ENCODE peak calls at places on chromosomes 6 and 20, in six cellular contexts. M is spleen, B is esophagus squamous epithelium, O is iPS DF 6.9, N is adrenal gland, C is PC-9. F is an unnamed sample.

GRCh38 chr6:146914563-146915483 is 289.4 kb upstream of the STXBP5 start:
- DNase-seq in C (peak), M (no peak), B (no peak), O (no peak), N (peak), F (no peak)

GRCh38 chr6:104896914-104897313 is 37.2 kb upstream of the HACE1 start:
- DNase-seq in M (no peak), B (no peak), C (no peak), N (no peak), O (no peak), F (no peak)

GRCh38 chr20:14688045-14688444 is 350.6 kb upstream of the FLRT3 start:
- DNase-seq in O (no peak), B (no peak), M (no peak), C (no peak), N (no peak), F (no peak)

GRCh38 chr6:167795874-167796667 is 30.6 kb upstream of the AFDN start:
- DNase-seq in B (no peak), M (peak), O (no peak), N (no peak), C (no peak), F (peak)

GRCh38 chr6:28816909-28817807 is 106.6 kb downstream of the TRIM27 start:
- DNase-seq in B (no peak), C (peak), N (no peak), M (no peak), O (no peak), F (no peak)

GRCh38 chr6:169975286-169975685 is 223.9 kb downstream of the ERMARD start:
- DNase-seq in C (no peak), M (peak), N (no peak), O (no peak), B (no peak), F (no peak)

GRCh38 chr20:57652865-57653545 is 32.8 kb upstream of the ZBP1 start:
- DNase-seq in C (no peak), M (peak), B (no peak), N (no peak), O (no peak), F (no peak)

GRCh38 chr6:154508573-154509375 is 1.7 kb downstream of the CNKSR3 start:
- DNase-seq in M (no peak), B (no peak), C (peak), N (no peak), O (no peak), F (no peak)

GRCh38 chr6:132867055-132867454 is 52.7 kb downstream of the RPS12 start:
- DNase-seq in C (no peak), B (no peak), N (no peak), O (no peak), M (no peak), F (no peak)

GRCh38 chr6:40997256-40997957 is 41.6 kb downstream of the UNC5CL start:
- DNase-seq in B (no peak), C (peak), N (peak), O (peak), M (no peak), F (peak)

GRCh38 chr20:38445402-38445801 is 10.3 kb upstream of the SNHG17 start:
- DNase-seq in B (no peak), C (no peak), M (no peak), N (no peak), O (no peak), F (no peak)

GRCh38 chr20:1302578-1303541 is 26.1 kb downstream of the SDCBP2 start:
- DNase-seq in O (no peak), M (peak), C (no peak), N (no peak), B (no peak), F (no peak)

GRCh38 chr20:44629542-44629941 is 22.0 kb downstream of the ADA start:
- DNase-seq in B (no peak), O (no peak), M (no peak), C (no peak), N (no peak), F (no peak)

GRCh38 chr6:121770943-121771342 is 335.5 kb downstream of the GJA1 start:
- DNase-seq in O (no peak), B (no peak), N (no peak), M (no peak), C (peak), F (no peak)

GRCh38 chr20:5973971-5974370 is 23.5 kb downstream of the MCM8 start:
- DNase-seq in N (no peak), M (no peak), O (no peak), B (no peak), C (no peak), F (no peak)

GRCh38 chr20:7123457-7123856 is 356.0 kb downstream of the BMP2 start:
- DNase-seq in C (no peak), O (no peak), N (no peak), B (no peak), M (no peak), F (no peak)

GRCh38 chr6:93894521-93894920 is 475.2 kb upstream of the EPHA7 start:
- DNase-seq in O (no peak), B (no peak), M (no peak), N (no peak), C (no peak), F (no peak)

GRCh38 chr6:14452567-14453527 is 335.3 kb downstream of the CD83 start:
- DNase-seq in O (no peak), N (no peak), M (peak), C (no peak), B (no peak), F (no peak)

GRCh38 chr20:48578397-48579098 is 249.3 kb downstream of the PREX1 start:
- DNase-seq in N (no peak), B (no peak), M (no peak), O (no peak), C (peak), F (no peak)

GRCh38 chr20:11051146-11051545 is 377.3 kb upstream of the JAG1 start:
- DNase-seq in M (no peak), N (no peak), B (no peak), O (no peak), C (no peak), F (no peak)

GRCh38 chr6:33162471-33162870 is 29.8 kb downstream of the COL11A2 start:
- DNase-seq in B (no peak), M (no peak), N (no peak), O (no peak), C (no peak), F (no peak)

GRCh38 chr6:33163540-33163939 is 28.7 kb downstream of the COL11A2 start:
- DNase-seq in N (no peak), O (no peak), C (no peak), B (no peak), M (no peak), F (no peak)

GRCh38 chr6:33161354-33162320 is 30.6 kb downstream of the COL11A2 start:
- DNase-seq in O (peak), N (peak), M (peak), B (no peak), C (no peak), F (peak)

GRCh38 chr6:33160096-33160495 is 32.2 kb downstream of the COL11A2 start:
- DNase-seq in C (no peak), N (no peak), O (no peak), M (no peak), B (no peak), F (no peak)

DNA sequence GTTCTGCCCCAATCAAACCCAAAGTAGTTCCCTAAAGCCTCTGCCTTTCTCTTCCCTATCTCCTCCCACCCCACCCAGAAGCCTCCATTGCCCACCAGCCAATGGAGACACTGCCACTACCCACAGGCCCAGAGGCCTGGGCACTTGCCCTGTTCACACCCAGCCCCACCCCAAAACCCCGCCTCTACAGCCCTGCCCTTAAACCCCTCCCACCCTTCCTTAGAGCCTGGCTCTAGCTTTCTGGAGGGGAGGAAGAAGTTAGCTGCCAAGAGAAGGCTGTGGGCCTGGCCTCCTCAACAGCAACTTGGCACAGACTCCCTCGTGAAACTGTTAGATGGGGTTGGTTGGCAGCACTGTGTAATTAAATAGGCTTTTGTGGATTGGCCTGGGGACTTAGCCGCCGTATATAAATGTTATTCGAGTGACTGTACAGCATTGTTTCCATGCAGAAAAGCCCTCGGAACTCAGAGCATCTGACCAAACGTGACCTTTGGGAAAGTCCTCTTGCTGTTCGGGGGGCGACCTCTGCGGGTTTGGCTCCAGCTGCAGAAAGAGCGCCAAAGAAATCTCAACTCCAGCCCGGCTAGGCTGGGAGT is 31.4 kb downstream of the COL11A2 start:
- DNase-seq in B (no peak), N (peak), O (no peak), C (peak), M (no peak), F (peak)
- H3K27ac ChIP-seq in B (peak), N (no peak), O (no peak), C (no peak), M (no peak), F (peak)

GRCh38 chr6:25023781-25024180 is 88.0 kb upstream of the RIPOR2 start:
- DNase-seq in O (no peak), N (no peak), M (no peak), C (no peak), B (no peak), F (no peak)

GRCh38 chr6:25025248-25025918 is 89.6 kb upstream of the RIPOR2 start:
- DNase-seq in M (no peak), O (no peak), B (no peak), N (no peak), C (no peak), F (no peak)

GRCh38 chr6:25025919-25026301 is 90.2 kb upstream of the RIPOR2 start:
- DNase-seq in B (no peak), M (no peak), C (no peak), O (no peak), N (no peak), F (no peak)

GRCh38 chr6:25026723-25027122 is 91.0 kb upstream of the RIPOR2 start:
- DNase-seq in M (no peak), O (no peak), B (no peak), C (no peak), N (no peak), F (peak)

DNA sequence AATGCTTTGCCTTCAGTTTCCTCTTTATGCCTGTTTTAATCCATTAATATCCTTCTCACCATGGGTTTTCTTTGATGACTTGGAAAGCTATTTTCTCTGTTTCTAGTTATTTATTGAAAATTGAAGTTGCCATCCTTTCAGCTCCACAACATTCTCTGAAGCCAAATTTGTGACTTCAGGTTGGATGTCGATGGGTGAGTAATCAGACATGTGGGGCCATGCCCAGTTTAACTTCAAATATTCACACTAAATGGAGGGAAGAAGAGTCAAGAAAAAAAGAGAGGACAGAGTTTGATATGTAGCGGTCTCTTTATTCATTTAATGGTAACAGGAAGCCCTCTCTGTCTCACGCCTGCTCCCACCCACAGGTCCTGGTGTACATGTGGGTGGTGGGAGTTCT is 89.1 kb upstream of the RIPOR2 start:
- DNase-seq in O (no peak), C (no peak), B (no peak), M (no peak), N (no peak), F (no peak)
- H3K27ac ChIP-seq in O (no peak), C (no peak), B (no peak), M (no peak), N (no peak), F (no peak)

DNA sequence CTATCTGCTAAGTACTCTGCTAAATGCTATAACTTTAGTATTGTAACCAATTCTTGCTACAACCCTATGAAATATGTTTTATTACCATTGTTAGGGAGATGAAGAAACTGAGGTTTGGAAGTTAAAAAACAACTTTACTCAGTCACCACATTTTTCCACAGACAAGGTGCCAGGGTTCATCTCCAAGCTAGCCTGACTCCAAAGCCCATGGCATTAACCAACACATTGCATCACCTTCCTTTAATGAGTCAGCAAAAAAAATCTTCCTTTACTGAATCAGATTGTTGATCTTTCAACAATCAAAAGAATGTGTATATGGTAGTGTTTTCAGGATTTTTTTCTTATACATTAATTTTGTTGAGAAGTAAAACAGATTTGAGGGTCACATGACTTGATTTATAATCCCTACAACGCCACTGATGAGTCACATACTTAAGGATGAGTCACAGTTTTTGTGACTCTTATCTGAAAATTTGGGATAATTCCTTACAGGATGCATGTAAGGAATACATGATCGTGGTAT is 41.5 kb downstream of the MAN1A1 start:
- DNase-seq in C (peak), N (no peak), B (no peak), O (no peak), M (no peak), F (no peak)
- H3K27ac ChIP-seq in C (peak), N (no peak), B (no peak), O (no peak), M (no peak), F (no peak)

DNA sequence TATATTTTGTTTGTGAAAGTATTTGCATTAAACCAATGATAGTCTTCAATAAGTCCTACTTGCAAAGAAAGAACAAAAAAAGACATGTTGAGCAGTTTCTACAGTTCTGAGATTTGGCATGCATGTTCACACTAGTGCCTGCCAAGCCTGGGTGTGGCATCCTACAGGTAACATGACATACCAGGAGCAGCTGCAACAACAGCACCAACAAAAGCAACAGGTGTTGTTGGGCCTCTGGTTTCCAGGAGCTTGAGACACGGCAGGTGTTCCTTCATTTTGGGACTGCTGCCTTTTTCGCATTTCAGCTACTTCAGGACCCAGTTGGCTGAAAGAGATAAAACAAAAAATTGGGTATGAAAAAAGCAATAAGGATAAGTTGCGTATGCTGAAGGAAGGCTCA is 41.2 kb upstream of the MTRF1L start:
- DNase-seq in O (no peak), M (no peak), B (no peak), N (no peak), C (no peak), F (no peak)
- H3K27ac ChIP-seq in O (no peak), M (no peak), B (peak), N (no peak), C (no peak), F (no peak)

DNA sequence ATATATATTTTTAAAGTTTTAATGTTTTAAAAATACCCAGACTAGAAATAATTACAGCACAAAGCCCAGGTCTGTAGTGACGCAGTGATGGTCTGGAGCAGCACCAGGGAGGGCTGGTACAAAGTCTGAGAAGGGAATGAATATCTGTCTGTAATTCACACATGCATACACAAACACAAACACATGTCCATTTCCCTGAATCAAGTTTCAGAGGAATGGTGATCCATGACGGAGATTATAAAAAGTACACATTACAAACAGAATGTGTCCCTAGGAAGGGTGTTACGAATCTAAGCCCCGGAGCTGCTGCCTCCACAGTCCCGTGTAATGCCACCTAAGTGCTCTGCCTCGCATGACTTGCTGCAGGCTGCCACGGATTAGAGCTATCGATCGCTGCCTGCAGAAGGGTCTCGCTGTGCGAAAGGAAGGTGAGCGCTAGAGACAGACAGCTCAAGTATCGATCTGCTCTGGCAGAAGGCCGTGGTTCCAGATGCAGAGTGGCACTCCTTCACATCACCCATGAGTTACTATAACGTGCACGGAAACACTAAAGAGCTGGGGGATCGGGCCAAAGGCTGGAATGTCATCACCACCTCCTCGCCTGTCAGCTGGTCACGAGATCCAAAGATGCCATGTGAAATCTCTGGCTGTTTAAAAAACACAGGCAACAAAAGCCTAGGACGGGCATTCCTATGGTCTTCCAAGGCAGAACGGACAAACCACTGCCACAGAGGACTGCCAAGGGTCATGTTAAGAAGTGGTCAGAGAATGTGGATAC is 87.1 kb downstream of the INSM1 start:
- DNase-seq in B (no peak), M (no peak), C (no peak), O (no peak), N (no peak), F (no peak)
- H3K27ac ChIP-seq in B (no peak), M (no peak), C (no peak), O (no peak), N (no peak), F (no peak)

DNA sequence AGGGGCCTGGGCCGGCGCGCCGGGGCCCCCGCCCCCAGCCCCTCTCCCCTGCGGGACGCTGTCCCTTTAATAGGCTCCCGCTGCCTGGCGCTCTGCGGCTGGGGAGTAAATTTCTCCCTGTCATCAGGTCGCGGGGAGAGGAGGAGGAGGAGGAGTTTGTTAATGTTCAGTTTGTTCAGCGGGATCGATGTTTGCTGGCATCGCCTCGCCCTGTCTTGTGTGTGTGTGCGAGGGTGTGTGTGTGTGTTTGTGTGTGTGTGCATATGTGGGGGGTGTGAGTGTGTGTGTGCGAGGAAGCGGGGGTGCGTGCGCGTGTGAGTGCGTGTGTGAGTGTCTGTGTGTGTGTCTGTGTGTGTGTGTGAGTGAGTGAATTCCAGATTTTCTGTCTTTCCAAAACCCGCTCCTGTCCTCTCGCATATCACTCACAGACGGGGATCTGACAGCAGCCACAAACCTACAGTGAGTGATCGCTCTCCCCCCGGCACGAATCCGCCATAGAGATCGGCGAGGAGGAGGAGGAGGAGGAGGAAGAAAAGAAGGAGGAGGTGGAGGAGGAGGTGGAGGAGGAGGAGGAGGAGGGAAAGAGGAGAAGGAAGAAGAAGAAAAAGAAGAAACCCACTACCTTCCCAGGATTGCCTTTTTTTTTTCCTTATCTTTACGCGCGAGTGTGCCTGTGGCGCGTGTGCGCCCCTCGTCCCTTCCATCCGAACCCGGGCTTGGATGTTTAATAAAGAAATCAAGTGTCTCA is at the start of gene TSHZ2:
- DNase-seq in C (no peak), N (peak), B (peak), M (no peak), O (no peak), F (peak)
- H3K27ac ChIP-seq in C (no peak), N (peak), B (peak), M (peak), O (no peak), F (no peak)

GRCh38 chr6:5906340-5906670 is 100.4 kb downstream of the NRN1 start:
- DNase-seq in M (no peak), B (no peak), O (no peak), N (no peak), C (no peak), F (no peak)
- H3K27ac ChIP-seq in M (no peak), B (no peak), O (no peak), N (no peak), C (no peak), F (no peak)

GRCh38 chr6:45626087-45626891 is 248.6 kb upstream of the SUPT3H start:
- DNase-seq in B (no peak), N (no peak), O (no peak), C (no peak), M (no peak), F (no peak)
- H3K27ac ChIP-seq in B (no peak), N (no peak), O (no peak), C (no peak), M (no peak), F (no peak)

GRCh38 chr20:62363920-62364851 is 2.9 kb downstream of the LAMA5 start:
- DNase-seq in O (no peak), M (no peak), N (peak), B (no peak), C (peak), F (no peak)

GRCh38 chr20:62366370-62367135 is 559 bp downstream of the LAMA5 start:
- DNase-seq in B (no peak), O (no peak), N (peak), M (no peak), C (peak), F (no peak)

GRCh38 chr20:62367136-62367482 is at the start of gene LAMA5:
- DNase-seq in O (no peak), C (no peak), B (no peak), M (no peak), N (peak), F (no peak)

GRCh38 chr20:62364911-62365736 is 2.0 kb downstream of the LAMA5 start:
- DNase-seq in C (no peak), N (peak), M (no peak), O (no peak), B (no peak), F (peak)

GRCh38 chr20:62365814-62366369 is 1.2 kb downstream of the LAMA5 start:
- DNase-seq in N (peak), C (peak), B (no peak), M (no peak), O (no peak), F (no peak)
- H3K27ac ChIP-seq in N (peak), C (peak), B (peak), M (peak), O (no peak), F (peak)